ENCODE peak calls at places on chromosomes 3 and 15, in four cellular contexts. J is WTC11, D is HepG2, Y is K562. R is an unnamed sample.

GRCh38 chr3:157920804-157921203 is 185.4 kb downstream of the SHOX2 start:
- DNase-seq in J (no peak), D (no peak), Y (no peak), R (no peak)

GRCh38 chr3:52504977-52505376 is 9.8 kb downstream of the STAB1 start:
- DNase-seq in J (no peak), D (no peak), Y (no peak), R (no peak)

GRCh38 chr3:45105855-45106655 is 40.1 kb downstream of the CDCP1 start:
- DNase-seq in J (no peak), D (no peak), Y (peak; percentile 52), R (no peak)

GRCh38 chr3:78832785-78833204 is 935.0 kb downstream of the ROBO1 start:
- DNase-seq in J (no peak), D (peak; percentile 96), Y (no peak), R (no peak)

GRCh38 chr15:92113832-92114231 is 260.3 kb downstream of the SLCO3A1 start:
- DNase-seq in J (peak; percentile 54), D (no peak), Y (no peak), R (no peak)

GRCh38 chr3:162441716-162442115 is 945.1 kb downstream of the OTOL1 start:
- DNase-seq in J (no peak), D (no peak), Y (no peak), R (no peak)

GRCh38 chr3:190608850-190609589 is 95.1 kb downstream of the IL1RAP start:
- DNase-seq in J (no peak), D (no peak), Y (no peak), R (no peak)

GRCh38 chr3:152682477-152682876 is 152.5 kb upstream of the P2RY1 start:
- DNase-seq in J (no peak), D (no peak), Y (no peak), R (no peak)

GRCh38 chr3:153848701-153849100 is 272.5 kb upstream of the ARHGEF26 start:
- DNase-seq in J (no peak), D (peak; percentile 48), Y (no peak), R (no peak)

GRCh38 chr3:45387636-45388348 is 584 bp upstream of the LARS2 start:
- DNase-seq in J (peak; percentile 56), D (no peak), Y (no peak), R (no peak)

GRCh38 chr3:9224490-9224889 is 25.0 kb downstream of the SRGAP3 start:
- DNase-seq in J (no peak), D (no peak), Y (no peak), R (peak; percentile 53)
- TF ChIP-seq CBFB in J (no peak), D (no peak), Y (no peak), R (no peak)

DNA sequence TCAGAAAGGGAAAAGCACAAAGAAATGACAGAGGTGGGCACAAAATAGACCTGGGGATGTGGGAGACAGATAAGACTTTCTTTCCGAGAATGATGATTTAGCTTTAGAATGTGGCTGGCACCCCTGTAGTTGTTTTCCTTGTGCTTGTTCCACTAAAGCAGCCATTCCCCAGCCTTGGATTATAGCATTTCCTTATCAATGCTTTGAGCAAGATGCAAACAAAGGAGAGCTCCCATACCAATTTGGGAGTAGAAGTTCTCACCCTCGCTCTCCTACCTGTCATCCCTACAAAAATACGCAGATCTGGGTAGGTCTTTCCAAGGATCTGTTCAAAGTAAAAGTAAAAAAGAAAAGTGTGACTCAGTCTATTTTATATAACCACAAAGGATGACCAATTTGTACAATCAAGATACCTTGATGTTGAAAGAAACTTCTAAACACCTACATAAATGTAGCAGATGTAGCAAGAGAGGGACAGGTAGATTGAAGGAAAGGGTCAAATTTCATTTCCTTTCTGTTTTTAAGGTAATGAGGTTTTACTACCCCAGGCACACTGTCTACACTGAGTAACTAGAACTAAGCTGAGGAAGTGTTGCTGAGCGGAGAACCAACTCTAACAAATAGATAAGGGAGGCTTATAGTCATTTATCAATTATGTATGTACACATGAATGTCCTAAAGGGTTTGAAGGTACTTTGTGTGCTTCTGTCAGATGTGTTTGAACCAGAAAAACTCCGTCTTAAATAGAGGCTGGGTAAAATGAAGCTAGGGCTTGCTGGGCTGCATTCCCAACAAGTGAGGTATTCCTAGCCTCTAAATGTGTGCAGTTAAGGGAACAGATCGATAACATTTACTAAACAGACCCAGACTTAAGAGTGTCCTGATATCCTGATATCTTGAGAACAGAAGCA is 91.1 kb upstream of the LRRN1 start:
- DNase-seq in J (no peak), D (no peak), Y (no peak), R (no peak)
- TF ChIP-seq TCF7 in J (no peak), D (no peak), Y (no peak), R (no peak)

GRCh38 chr3:46660543-46661523 is 32.6 kb downstream of the ALS2CL start:
- DNase-seq in J (no peak), D (no peak), Y (no peak), R (no peak)
- TF ChIP-seq CBFB in J (no peak), D (no peak), Y (no peak), R (no peak)

GRCh38 chr3:14154242-14154641 is 24.2 kb downstream of the XPC start:
- DNase-seq in J (no peak), D (no peak), Y (no peak), R (no peak)

GRCh38 chr3:14156201-14156600 is 22.2 kb downstream of the XPC start:
- DNase-seq in J (no peak), D (no peak), Y (no peak), R (no peak)

GRCh38 chr3:14153663-14154062 is 24.7 kb downstream of the XPC start:
- DNase-seq in J (no peak), D (no peak), Y (no peak), R (no peak)

GRCh38 chr3:14152963-14153355 is 25.4 kb downstream of the XPC start:
- DNase-seq in J (no peak), D (no peak), Y (no peak), R (no peak)

DNA sequence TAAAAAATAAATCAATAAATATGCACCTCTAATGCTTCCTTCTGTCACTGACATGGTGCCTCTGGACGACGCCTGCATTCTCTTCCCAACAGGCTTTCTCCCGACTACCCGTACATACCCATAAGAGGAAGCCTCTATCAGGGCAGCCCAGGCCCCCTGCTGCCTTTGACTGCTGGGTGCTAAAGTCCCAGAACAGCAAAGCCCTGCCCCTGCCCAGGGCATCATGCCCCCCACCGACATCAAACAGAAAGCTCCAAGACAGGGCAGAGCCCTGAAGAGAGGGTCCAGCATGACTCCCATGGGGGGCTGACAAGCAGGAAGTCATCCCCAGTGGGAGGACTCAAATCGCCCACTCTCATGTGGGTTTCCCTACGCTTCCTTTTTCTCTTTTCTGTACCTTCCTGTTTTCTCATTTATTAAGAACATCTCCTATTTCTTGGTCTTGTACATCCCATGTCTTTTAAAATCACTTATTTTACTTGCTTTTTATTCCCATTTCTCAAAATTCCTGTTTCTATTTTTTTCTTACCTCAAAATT is 23.4 kb downstream of the XPC start:
- DNase-seq in J (no peak), D (no peak), Y (no peak), R (no peak)
- TF ChIP-seq TCF7 in J (no peak), D (no peak), Y (no peak), R (no peak)